ENCODE peak calls at places on chromosomes 16 and 17, in four cellular contexts. One of them, this sample, is unnamed.
A peak's percentile ranks its signal among the peaks of the same experiment; 100 is the strongest.

GRCh38 chr16:11310997-11311561 is 29.9 kb upstream of the PRM1 start:
- DNase-seq in neural progenitor cell: no peak
- DNase-seq in GM12878: peak; percentile 92
- DNase-seq in PC-3: no peak
- DNase-seq in this sample: no peak

GRCh38 chr16:22726868-22727267 is 87.1 kb upstream of the HS3ST2 start:
- DNase-seq in neural progenitor cell: no peak
- DNase-seq in PC-3: no peak
- DNase-seq in GM12878: no peak
- DNase-seq in this sample: no peak

GRCh38 chr17:2468270-2468669 is 43.4 kb downstream of the METTL16 start:
- DNase-seq in neural progenitor cell: no peak
- DNase-seq in PC-3: peak; percentile 2
- DNase-seq in GM12878: no peak
- DNase-seq in this sample: no peak

GRCh38 chr17:53058031-53058430 is 764.7 kb upstream of the KIF2B start:
- DNase-seq in GM12878: no peak
- DNase-seq in neural progenitor cell: no peak
- DNase-seq in PC-3: no peak
- DNase-seq in this sample: no peak

GRCh38 chr16:21156767-21157467 is 1.6 kb upstream of the LDAF1 start:
- DNase-seq in PC-3: peak; percentile 77
- DNase-seq in GM12878: no peak
- DNase-seq in neural progenitor cell: peak; percentile 75
- DNase-seq in this sample: peak; percentile 80

GRCh38 chr16:84885024-84885910 is 65.5 kb downstream of the CRISPLD2 start:
- DNase-seq in PC-3: no peak
- DNase-seq in neural progenitor cell: peak; percentile 41
- DNase-seq in GM12878: no peak
- DNase-seq in this sample: no peak

GRCh38 chr16:27698266-27698665 is 148.3 kb downstream of the KATNIP start:
- DNase-seq in PC-3: no peak
- DNase-seq in neural progenitor cell: peak; percentile 85
- DNase-seq in GM12878: no peak
- DNase-seq in this sample: no peak

GRCh38 chr16:84436196-84436595 is 67.9 kb downstream of the ATP2C2 start:
- DNase-seq in GM12878: no peak
- DNase-seq in PC-3: no peak
- DNase-seq in neural progenitor cell: no peak
- DNase-seq in this sample: no peak

GRCh38 chr17:77502626-77503292 is 362.0 kb downstream of the SEC14L1 start:
- DNase-seq in neural progenitor cell: no peak
- DNase-seq in PC-3: no peak
- DNase-seq in GM12878: no peak
- DNase-seq in this sample: peak; percentile 2

GRCh38 chr17:59406808-59407381 is 75.4 kb downstream of the YPEL2 start:
- DNase-seq in GM12878: no peak
- DNase-seq in neural progenitor cell: no peak
- DNase-seq in PC-3: peak; percentile 33
- DNase-seq in this sample: peak; percentile 28

GRCh38 chr16:14215941-14216340 is 144.8 kb downstream of the MRTFB start:
- DNase-seq in neural progenitor cell: no peak
- DNase-seq in PC-3: no peak
- DNase-seq in GM12878: no peak
- DNase-seq in this sample: no peak

GRCh38 chr17:50908140-50908859 is 42.1 kb upstream of the TOB1 start:
- DNase-seq in GM12878: no peak
- DNase-seq in PC-3: peak; percentile 36
- DNase-seq in neural progenitor cell: no peak
- DNase-seq in this sample: no peak

GRCh38 chr17:81309140-81309858 is 14.2 kb upstream of the SLC38A10 start:
- DNase-seq in GM12878: no peak
- DNase-seq in PC-3: peak; percentile 85
- DNase-seq in neural progenitor cell: peak; percentile 77
- DNase-seq in this sample: peak; percentile 92

GRCh38 chr16:31474173-31474714 is 2.3 kb downstream of the TGFB1I1 start:
- DNase-seq in PC-3: no peak
- DNase-seq in neural progenitor cell: no peak
- DNase-seq in GM12878: no peak
- DNase-seq in this sample: no peak

GRCh38 chr16:19908921-19909320 is 24.3 kb upstream of the GPRC5B start:
- DNase-seq in neural progenitor cell: no peak
- DNase-seq in PC-3: no peak
- DNase-seq in GM12878: no peak
- DNase-seq in this sample: no peak

GRCh38 chr17:65137076-65137935 is at the start of gene RGS9:
- DNase-seq in PC-3: peak; percentile 90
- DNase-seq in GM12878: peak; percentile 38
- DNase-seq in neural progenitor cell: peak; percentile 91
- DNase-seq in this sample: peak; percentile 90

GRCh38 chr16:1167276-1168107 is 14.6 kb downstream of the CACNA1H start:
- DNase-seq in GM12878: no peak
- DNase-seq in neural progenitor cell: peak; percentile 95
- DNase-seq in PC-3: no peak
- DNase-seq in this sample: no peak

GRCh38 chr17:55709984-55710383 is 12.7 kb downstream of the TMEM100 start:
- DNase-seq in neural progenitor cell: no peak
- DNase-seq in PC-3: no peak
- DNase-seq in GM12878: no peak
- DNase-seq in this sample: no peak

GRCh38 chr16:87829123-87829980 is 40.0 kb downstream of the SLC7A5 start:
- DNase-seq in GM12878: no peak
- DNase-seq in neural progenitor cell: no peak
- DNase-seq in PC-3: no peak
- DNase-seq in this sample: no peak

GRCh38 chr16:72427001-72427785 is 255.2 kb upstream of the PMFBP1 start:
- DNase-seq in PC-3: no peak
- DNase-seq in neural progenitor cell: no peak
- DNase-seq in GM12878: no peak
- DNase-seq in this sample: no peak

GRCh38 chr16:23499801-23500200 is 10.5 kb downstream of the GGA2 start:
- DNase-seq in PC-3: no peak
- DNase-seq in GM12878: no peak
- DNase-seq in neural progenitor cell: no peak
- DNase-seq in this sample: no peak

GRCh38 chr16:18013863-18014262 is 322.7 kb downstream of the NPIPA8 start:
- DNase-seq in GM12878: peak; percentile 1
- DNase-seq in neural progenitor cell: no peak
- DNase-seq in PC-3: no peak
- DNase-seq in this sample: no peak

GRCh38 chr16:23847938-23848337 is 12.2 kb downstream of the PRKCB start:
- DNase-seq in GM12878: no peak
- DNase-seq in neural progenitor cell: no peak
- DNase-seq in PC-3: no peak
- DNase-seq in this sample: no peak

GRCh38 chr17:73017653-73018052 is 74.8 kb downstream of the SLC39A11 start:
- DNase-seq in GM12878: no peak
- DNase-seq in PC-3: peak; percentile 37
- DNase-seq in neural progenitor cell: no peak
- DNase-seq in this sample: peak; percentile 11

GRCh38 chr17:56992364-56992763 is 14.4 kb downstream of the SCPEP1 start:
- DNase-seq in GM12878: no peak
- DNase-seq in PC-3: no peak
- DNase-seq in neural progenitor cell: no peak
- DNase-seq in this sample: no peak

GRCh38 chr16:19443659-19444058 is 26.0 kb downstream of the TMC5 start:
- DNase-seq in neural progenitor cell: no peak
- DNase-seq in PC-3: no peak
- DNase-seq in GM12878: no peak
- DNase-seq in this sample: no peak

GRCh38 chr17:38464251-38464722 is 36.0 kb downstream of the ARHGAP23 start:
- DNase-seq in GM12878: no peak
- DNase-seq in neural progenitor cell: no peak
- DNase-seq in PC-3: no peak
- DNase-seq in this sample: no peak

GRCh38 chr17:50687200-50688066 is 20.3 kb downstream of the ANKRD40 start:
- DNase-seq in PC-3: no peak
- DNase-seq in GM12878: no peak
- DNase-seq in neural progenitor cell: peak; percentile 69
- DNase-seq in this sample: peak; percentile 54

GRCh38 chr16:89385712-89386111 is 104.6 kb downstream of the ANKRD11 start:
- DNase-seq in neural progenitor cell: no peak
- DNase-seq in GM12878: no peak
- DNase-seq in PC-3: no peak
- DNase-seq in this sample: no peak

GRCh38 chr17:38464723-38465419 is 36.6 kb downstream of the ARHGAP23 start:
- DNase-seq in neural progenitor cell: peak; percentile 55
- DNase-seq in PC-3: no peak
- DNase-seq in GM12878: no peak
- DNase-seq in this sample: peak; percentile 89

GRCh38 chr17:35889818-35890773 is 9.9 kb upstream of the CCL5 start:
- DNase-seq in GM12878: no peak
- DNase-seq in neural progenitor cell: peak; percentile 11
- DNase-seq in PC-3: no peak
- DNase-seq in this sample: peak; percentile 79

GRCh38 chr17:81342062-81342699 is 47.1 kb upstream of the SLC38A10 start:
- DNase-seq in neural progenitor cell: no peak
- DNase-seq in PC-3: peak; percentile 43
- DNase-seq in GM12878: no peak
- DNase-seq in this sample: peak; percentile 25

GRCh38 chr16:51224317-51224716 is 73.2 kb upstream of the SALL1 start:
- DNase-seq in PC-3: no peak
- DNase-seq in GM12878: no peak
- DNase-seq in neural progenitor cell: no peak
- DNase-seq in this sample: no peak

GRCh38 chr16:51225902-51226301 is 74.8 kb upstream of the SALL1 start:
- DNase-seq in GM12878: no peak
- DNase-seq in neural progenitor cell: no peak
- DNase-seq in PC-3: no peak
- DNase-seq in this sample: no peak

GRCh38 chr16:51228097-51228659 is 77.1 kb upstream of the SALL1 start:
- DNase-seq in GM12878: no peak
- DNase-seq in PC-3: no peak
- DNase-seq in neural progenitor cell: no peak
- DNase-seq in this sample: no peak
- H2AFZ ChIP-seq in GM12878: no peak overlapping the region
- H2AFZ ChIP-seq in PC-3: no peak overlapping the region
- H2AFZ ChIP-seq in neural progenitor cell: peak overlapping the region; percentile 75
- H2AFZ ChIP-seq in this sample: no peak overlapping the region

DNA sequence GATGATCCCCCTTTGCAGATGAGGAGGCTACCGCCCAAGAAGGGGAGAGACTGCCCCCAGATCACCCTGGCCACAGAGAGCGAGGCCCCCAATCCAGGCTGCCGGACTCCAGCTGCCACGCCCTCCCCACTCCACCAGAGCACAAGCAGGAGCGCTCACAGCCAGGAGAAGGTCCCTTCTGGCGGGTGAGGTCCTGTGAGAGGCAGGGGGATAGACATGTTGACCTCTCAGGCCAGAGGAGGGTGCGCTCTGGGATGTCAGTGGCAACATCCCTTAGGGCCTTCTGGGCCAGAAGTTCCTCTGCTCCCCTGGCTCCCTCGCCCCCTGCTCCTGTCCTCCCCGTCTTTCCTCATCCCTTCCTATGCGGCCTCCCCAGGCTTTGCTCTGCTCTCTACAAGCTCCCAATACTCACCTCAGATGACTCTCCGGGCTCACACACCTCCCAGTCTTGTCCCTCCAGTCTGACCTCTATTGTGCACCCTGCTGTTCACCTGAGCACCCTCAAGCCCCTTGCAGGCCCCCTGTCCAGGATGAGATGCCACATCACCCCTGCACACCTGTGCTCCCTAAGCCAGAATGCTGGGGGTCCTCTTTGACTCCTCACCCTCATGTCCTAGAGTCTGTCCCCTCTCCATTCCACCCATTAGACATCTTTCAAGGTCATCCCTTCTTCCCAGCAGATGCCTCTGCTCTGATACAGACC is 5.0 kb upstream of the NXPH3 start:
- DNase-seq in GM12878: no peak
- DNase-seq in PC-3: no peak
- DNase-seq in neural progenitor cell: no peak
- DNase-seq in this sample: no peak
- H3K4me2 ChIP-seq in GM12878: peak overlapping the region; percentile 44
- H3K4me2 ChIP-seq in PC-3: peak overlapping the region; percentile 8
- H3K4me2 ChIP-seq in neural progenitor cell: peak overlapping the region; percentile 77
- H3K4me2 ChIP-seq in this sample: peak overlapping the region; percentile 86

GRCh38 chr17:61267847-61268246 is 131.8 kb upstream of the TBX2 start:
- DNase-seq in GM12878: no peak
- DNase-seq in neural progenitor cell: no peak
- DNase-seq in PC-3: no peak
- DNase-seq in this sample: no peak

GRCh38 chr17:61261001-61261587 is 138.5 kb upstream of the TBX2 start:
- DNase-seq in neural progenitor cell: no peak
- DNase-seq in PC-3: no peak
- DNase-seq in GM12878: no peak
- DNase-seq in this sample: no peak

GRCh38 chr17:61260061-61260797 is 139.4 kb upstream of the TBX2 start:
- DNase-seq in PC-3: no peak
- DNase-seq in neural progenitor cell: no peak
- DNase-seq in GM12878: no peak
- DNase-seq in this sample: peak; percentile 50

GRCh38 chr17:61265397-61265796 is 134.2 kb upstream of the TBX2 start:
- DNase-seq in neural progenitor cell: no peak
- DNase-seq in GM12878: no peak
- DNase-seq in PC-3: no peak
- DNase-seq in this sample: no peak
- H2AFZ ChIP-seq in neural progenitor cell: no peak overlapping the region
- H2AFZ ChIP-seq in GM12878: no peak overlapping the region
- H2AFZ ChIP-seq in PC-3: no peak overlapping the region
- H2AFZ ChIP-seq in this sample: no peak overlapping the region

GRCh38 chr17:75343007-75343406 is 53.8 kb upstream of the SLC25A19 start:
- DNase-seq in PC-3: no peak
- DNase-seq in GM12878: no peak
- DNase-seq in neural progenitor cell: no peak
- DNase-seq in this sample: no peak

GRCh38 chr17:75344664-75345063 is 55.4 kb upstream of the SLC25A19 start:
- DNase-seq in PC-3: no peak
- DNase-seq in neural progenitor cell: peak; percentile 15
- DNase-seq in GM12878: no peak
- DNase-seq in this sample: no peak

GRCh38 chr17:75346906-75347305 is 57.7 kb upstream of the SLC25A19 start:
- DNase-seq in GM12878: no peak
- DNase-seq in neural progenitor cell: peak; percentile 58
- DNase-seq in PC-3: no peak
- DNase-seq in this sample: peak; percentile 46

GRCh38 chr17:75348386-75349012 is 57.0 kb downstream of the GRB2 start:
- DNase-seq in neural progenitor cell: no peak
- DNase-seq in GM12878: no peak
- DNase-seq in PC-3: no peak
- DNase-seq in this sample: no peak

DNA sequence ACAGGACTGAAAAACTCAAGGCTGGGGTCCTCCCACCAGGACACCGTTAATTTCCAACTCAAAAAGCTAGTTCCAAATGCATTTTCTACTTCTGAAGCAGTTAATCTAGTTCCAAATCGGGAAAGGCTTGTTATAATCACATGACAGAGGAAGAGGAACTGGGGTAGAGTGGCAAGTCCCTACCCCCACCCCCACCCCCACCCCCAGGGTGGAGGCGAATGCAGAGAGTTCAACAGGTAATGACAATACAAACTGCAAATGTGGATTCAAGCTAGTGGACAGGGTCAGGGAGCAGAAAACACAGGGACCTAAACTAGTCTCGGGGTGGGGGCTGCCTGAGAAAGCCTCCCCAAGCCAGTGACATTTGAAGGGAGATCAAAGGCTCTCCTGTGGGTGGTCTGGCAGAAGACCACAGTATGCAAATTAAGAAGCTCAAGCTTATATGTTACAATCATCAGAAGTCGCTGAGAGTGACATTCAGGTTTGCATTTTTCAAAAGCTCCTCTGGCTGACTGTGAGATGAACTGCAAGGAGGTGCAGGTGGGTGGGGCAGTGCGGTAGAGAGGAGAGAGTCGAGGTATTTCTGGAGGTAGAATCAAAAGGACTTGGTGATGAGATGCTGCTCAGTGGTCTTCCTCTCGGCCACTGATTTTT is 56.4 kb upstream of the SLC25A19 start:
- DNase-seq in PC-3: no peak
- DNase-seq in GM12878: peak; percentile 91
- DNase-seq in neural progenitor cell: peak; percentile 26
- DNase-seq in this sample: no peak
- H3K4me2 ChIP-seq in PC-3: no peak overlapping the region
- H3K4me2 ChIP-seq in GM12878: peak overlapping the region; percentile 74
- H3K4me2 ChIP-seq in neural progenitor cell: peak overlapping the region; percentile 62
- H3K4me2 ChIP-seq in this sample: no peak overlapping the region

This sample was measured in hepatocyte.